ENCODE peak calls at places on chromosomes 7 and 10, in five cellular contexts. S, F, A, J and D are unnamed samples.

GRCh38 chr7:12643001-12643400 is 44.4 kb upstream of the ARL4A start:
- DNase-seq in S (no peak), F (no peak), A (no peak), J (no peak), D (no peak)

GRCh38 chr10:7519351-7519750 is 108.5 kb upstream of the SFMBT2 start:
- DNase-seq in S (no peak), F (no peak), A (peak; percentile 9), J (no peak), D (no peak)

GRCh38 chr7:28176174-28176573 is 4.4 kb downstream of the JAZF1 start:
- DNase-seq in S (no peak), F (no peak), A (no peak), J (no peak), D (no peak)

GRCh38 chr7:18402488-18403183 is 92.9 kb upstream of the HDAC9 start:
- DNase-seq in S (no peak), F (no peak), A (no peak), J (no peak), D (no peak)

GRCh38 chr10:72889391-72889831 is 4.1 kb upstream of the OIT3 start:
- DNase-seq in S (no peak), F (no peak), A (no peak), J (no peak), D (no peak)

GRCh38 chr10:59536576-59537014 is 173.1 kb downstream of the SLC16A9 start:
- DNase-seq in S (no peak), F (peak; percentile 47), A (no peak), J (no peak), D (no peak)

GRCh38 chr7:32228601-32229000 is 158.4 kb upstream of the PDE1C start:
- DNase-seq in S (no peak), F (no peak), A (peak; percentile 39), J (no peak), D (no peak)

GRCh38 chr7:151178236-151178635 is 8.8 kb downstream of the ASB10 start:
- DNase-seq in S (no peak), F (no peak), A (no peak), J (no peak), D (no peak)

GRCh38 chr10:67666416-67667043 is 29.5 kb downstream of the CTNNA3 start:
- DNase-seq in S (no peak), F (no peak), A (no peak), J (no peak), D (no peak)
- TF ChIP-seq CTCF in S (peak; percentile 37), F (peak; percentile 33), A (peak; percentile 77), J (peak; percentile 25), D (peak; percentile 67)

DNA sequence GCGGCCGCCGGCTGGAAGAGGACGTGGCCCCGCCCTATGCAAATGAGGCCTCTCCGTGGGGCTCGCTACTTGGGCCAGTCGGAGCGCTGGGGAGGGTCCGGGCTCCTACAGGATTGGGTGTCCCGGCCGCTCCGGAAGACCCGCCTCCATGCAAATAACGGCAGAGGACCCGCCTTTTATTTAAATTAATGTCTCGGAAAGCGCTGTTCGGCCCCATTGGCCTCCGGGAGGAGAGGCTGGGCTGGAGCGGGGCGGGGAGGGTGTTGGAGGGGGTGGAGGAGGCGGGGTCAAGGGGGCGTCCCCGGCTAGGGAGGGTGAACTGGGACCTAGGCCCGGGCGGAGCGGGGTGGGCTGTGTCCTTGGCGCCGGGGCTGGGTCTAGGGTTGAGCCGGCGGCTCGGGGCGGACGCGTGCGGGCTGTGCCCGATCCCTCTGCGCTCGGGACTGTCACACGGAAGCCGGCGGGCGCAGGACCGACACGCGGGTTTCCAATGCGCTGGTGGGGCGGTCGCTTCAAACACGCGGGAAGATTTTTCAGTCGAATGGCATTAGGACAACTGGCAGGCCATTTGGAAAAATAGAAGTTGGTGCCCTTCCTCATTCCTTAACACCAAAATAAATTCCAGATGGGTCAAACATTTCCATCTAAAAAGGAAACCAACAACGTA is 344 bp upstream of the POLM start:
- DNase-seq in S (no peak), F (peak; percentile 100), A (peak; percentile 99), J (peak; percentile 88), D (peak; percentile 99)
- TF ChIP-seq CTCF in S (no peak), F (no peak), A (no peak), J (no peak), D (no peak)

DNA sequence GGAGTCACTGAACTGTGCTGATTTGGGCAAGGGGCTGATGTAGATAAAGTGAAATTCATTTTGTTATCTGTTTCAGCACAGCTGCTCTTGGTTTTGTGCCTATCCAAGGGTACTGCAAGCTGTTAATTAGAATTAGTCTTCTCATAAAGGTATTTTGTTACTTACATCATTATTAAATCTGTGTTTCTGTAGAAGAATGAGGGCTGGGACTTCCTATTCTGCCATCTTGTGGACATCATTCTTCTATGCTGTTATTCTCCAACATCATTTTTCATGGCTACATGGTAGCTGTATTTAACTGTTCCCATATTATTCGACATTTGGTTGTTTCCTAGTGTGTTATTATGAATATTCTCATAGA is 76.2 kb upstream of the CCDC71L start:
- DNase-seq in S (no peak), F (no peak), A (no peak), J (no peak), D (no peak)
- TF ChIP-seq CTCF in S (no peak), F (no peak), A (peak; percentile 48), J (no peak), D (no peak)

GRCh38 chr7:50481867-50482266 is 31.7 kb upstream of the FIGNL1 start:
- DNase-seq in S (no peak), F (no peak), A (no peak), J (no peak), D (no peak)
- TF ChIP-seq CTCF in S (peak; percentile 17), F (no peak), A (peak; percentile 61), J (no peak), D (no peak)

GRCh38 chr10:71878327-71879034 is 27.4 kb upstream of the PSAP start:
- DNase-seq in S (no peak), F (peak; percentile 68), A (peak; percentile 69), J (no peak), D (no peak)

GRCh38 chr10:71881956-71882355 is 30.9 kb upstream of the PSAP start:
- DNase-seq in S (no peak), F (no peak), A (no peak), J (no peak), D (no peak)

GRCh38 chr10:71873582-71874182 is 22.6 kb upstream of the PSAP start:
- DNase-seq in S (peak; percentile 75), F (no peak), A (peak; percentile 12), J (peak; percentile 89), D (no peak)

GRCh38 chr10:71880425-71881306 is 29.6 kb upstream of the PSAP start:
- DNase-seq in S (no peak), F (no peak), A (no peak), J (no peak), D (peak; percentile 86)

GRCh38 chr10:71877818-71878217 is 26.8 kb upstream of the PSAP start:
- DNase-seq in S (no peak), F (no peak), A (no peak), J (no peak), D (no peak)
- TF ChIP-seq CTCF in S (no peak), F (no peak), A (no peak), J (no peak), D (no peak)

GRCh38 chr7:50560865-50561351 is 4.3 kb downstream of the DDC start:
- DNase-seq in S (no peak), F (no peak), A (peak; percentile 62), J (no peak), D (no peak)

GRCh38 chr7:50565559-50565916 is 333 bp upstream of the DDC start:
- DNase-seq in S (no peak), F (no peak), A (no peak), J (no peak), D (no peak)

GRCh38 chr7:50564630-50565558 is at the start of gene DDC:
- DNase-seq in S (no peak), F (no peak), A (no peak), J (no peak), D (no peak)

GRCh38 chr7:50564171-50564570 is 1.0 kb downstream of the DDC start:
- DNase-seq in S (no peak), F (no peak), A (no peak), J (no peak), D (no peak)

DNA sequence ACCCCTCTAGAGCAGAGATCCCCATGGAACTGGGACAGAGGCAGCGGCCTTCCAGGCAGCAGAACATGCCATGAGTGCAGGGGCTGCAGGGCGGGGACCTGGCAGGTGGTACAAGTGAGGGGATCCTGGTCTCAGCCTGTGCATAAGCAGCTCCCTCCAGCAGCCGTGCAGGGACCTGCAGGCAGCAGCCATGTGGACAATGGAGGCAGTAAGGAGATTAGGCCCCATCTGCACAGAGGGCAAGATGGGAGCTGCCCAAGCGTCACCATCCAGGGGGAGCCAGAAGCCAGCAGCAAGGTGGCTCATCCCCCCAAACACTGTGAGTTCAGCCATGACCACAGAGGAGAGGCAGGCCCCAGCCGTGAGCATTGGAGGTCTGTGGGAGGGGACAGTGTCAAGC is 3.1 kb downstream of the DDC start:
- DNase-seq in S (no peak), F (no peak), A (no peak), J (no peak), D (no peak)
- TF ChIP-seq CTCF in S (no peak), F (no peak), A (peak; percentile 52), J (no peak), D (no peak)

GRCh38 chr10:116879817-116880216 is 30.5 kb downstream of the ENO4 start:
- DNase-seq in S (no peak), F (no peak), A (no peak), J (no peak), D (no peak)
- TF ChIP-seq CTCF in S (no peak), F (no peak), A (peak; percentile 22), J (no peak), D (no peak)

GRCh38 chr10:123021517-123021916 is 12.7 kb downstream of the ACADSB start:
- DNase-seq in S (no peak), F (no peak), A (no peak), J (no peak), D (no peak)
- TF ChIP-seq CTCF in S (peak; percentile 57), F (no peak), A (peak; percentile 55), J (peak; percentile 47), D (peak; percentile 20)